ENCODE peak calls at places on chromosome 11, in eight cellular contexts. J is H1, K is A549, H is stomach, E is gastrocnemius medialis, C is upper lobe of left lung, L is body of pancreas, T is IMR-90. W is an unnamed sample.

GRCh38 chr11:88284306-88285057 is 53.1 kb downstream of the CTSC start:
- DNase-seq in J (no peak), C (no peak), H (no peak), L (no peak), K (no peak), E (no peak), T (peak; percentile 19), W (no peak)

GRCh38 chr11:10351435-10351767 is 46.5 kb downstream of the ADM start:
- DNase-seq in L (no peak), J (no peak), C (no peak), E (no peak), T (no peak), H (peak; percentile 34), K (no peak), W (no peak)

GRCh38 chr11:100220801-100221200 is 466.3 kb upstream of the ARHGAP42 start:
- DNase-seq in K (no peak), E (no peak), J (no peak), C (no peak), T (no peak), L (no peak), H (no peak), W (no peak)

GRCh38 chr11:59119826-59120225 is 12.8 kb downstream of the FAM111B start:
- DNase-seq in T (no peak), J (no peak), H (no peak), C (no peak), K (no peak), E (no peak), L (no peak), W (no peak)

GRCh38 chr11:76769645-76770586 is 13.2 kb upstream of the TSKU start:
- DNase-seq in E (no peak), L (peak; percentile 89), J (no peak), K (peak; percentile 93), T (peak; percentile 72), C (peak; percentile 47), H (peak; percentile 82), W (no peak)

GRCh38 chr11:61004841-61005240 is 33.4 kb downstream of the CD6 start:
- DNase-seq in C (no peak), L (no peak), T (no peak), E (no peak), H (no peak), K (no peak), J (no peak), W (no peak)

GRCh38 chr11:75328426-75329277 is 22.8 kb downstream of the ARRB1 start:
- DNase-seq in L (peak; percentile 77), K (peak; percentile 86), T (peak; percentile 81), C (peak; percentile 93), E (no peak), J (no peak), H (peak; percentile 79), W (no peak)

GRCh38 chr11:98561877-98562395 is 458.8 kb upstream of the CNTN5 start:
- DNase-seq in T (no peak), E (no peak), H (no peak), K (no peak), J (no peak), C (no peak), L (no peak), W (no peak)

GRCh38 chr11:131423715-131424114 is 53.3 kb downstream of the NTM start:
- DNase-seq in E (no peak), C (peak; percentile 75), T (peak; percentile 7), H (no peak), J (no peak), K (peak; percentile 4), L (no peak), W (no peak)

GRCh38 chr11:80925291-80925690 is 1484.5 kb upstream of the TENM4 start:
- DNase-seq in T (no peak), C (no peak), J (no peak), L (no peak), K (no peak), E (no peak), H (no peak), W (no peak)

GRCh38 chr11:69007978-69008381 is 5.1 kb downstream of the MRGPRF start:
- DNase-seq in H (no peak), C (no peak), E (no peak), L (no peak), J (no peak), T (peak; percentile 71), K (no peak), W (no peak)

GRCh38 chr11:102383839-102384238 is 36.8 kb downstream of the BIRC2 start:
- DNase-seq in K (no peak), T (no peak), L (no peak), E (no peak), C (no peak), H (no peak), J (no peak), W (no peak)

GRCh38 chr11:95248666-95249467 is 17.9 kb upstream of the SESN3 start:
- DNase-seq in C (no peak), T (no peak), J (no peak), E (no peak), H (no peak), K (no peak), L (no peak), W (no peak)

GRCh38 chr11:95256204-95256819 is 25.3 kb upstream of the SESN3 start:
- DNase-seq in K (no peak), H (no peak), C (peak; percentile 51), L (no peak), T (peak; percentile 3), E (no peak), J (no peak), W (no peak)

GRCh38 chr11:95255523-95256165 is 24.6 kb upstream of the SESN3 start:
- DNase-seq in T (no peak), J (no peak), K (no peak), C (no peak), E (no peak), H (no peak), L (no peak), W (no peak)

GRCh38 chr11:95257596-95257995 is 26.6 kb upstream of the SESN3 start:
- DNase-seq in L (no peak), H (no peak), C (no peak), E (no peak), T (no peak), K (no peak), J (no peak), W (no peak)

DNA sequence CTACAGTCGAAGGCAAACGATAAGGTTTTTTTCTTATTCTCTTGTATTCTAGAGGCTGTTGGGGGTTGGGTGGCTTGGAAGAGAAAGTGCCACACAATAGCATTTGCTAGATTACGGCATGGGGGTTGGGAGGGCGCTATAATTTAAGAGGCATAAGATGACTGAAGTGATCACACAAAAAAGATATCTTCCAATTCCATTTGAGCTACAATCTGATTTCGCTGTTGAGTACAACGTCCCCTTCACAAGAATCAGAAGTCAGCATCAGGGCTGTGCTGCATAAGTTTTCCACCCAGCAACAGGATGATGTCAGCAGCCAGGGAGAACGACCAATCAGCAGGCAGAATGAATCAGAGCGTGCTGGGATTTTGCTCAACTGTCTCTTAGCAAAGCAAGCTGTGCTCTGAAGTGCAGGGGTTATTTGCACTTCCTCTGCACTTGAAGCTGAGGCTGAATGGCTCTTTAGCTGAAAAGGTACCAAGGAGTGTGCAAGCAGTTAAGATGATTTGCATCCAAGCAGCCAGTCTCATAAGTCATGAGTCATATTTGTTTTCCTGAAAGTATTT is 23.2 kb upstream of the SESN3 start:
- DNase-seq in J (no peak), C (peak; percentile 94), L (peak; percentile 69), E (peak; percentile 71), K (peak; percentile 18), T (peak; percentile 87), H (peak; percentile 73), W (peak; percentile 93)
- TF ChIP-seq POLR2A in J (no peak), C (no peak), L (no peak), E (peak; percentile 26), K (no peak), T (no peak), H (no peak), W (no peak)

GRCh38 chr11:97451441-97451840 is 1061.6 kb downstream of the JRKL start:
- DNase-seq in L (no peak), J (no peak), K (no peak), C (no peak), T (no peak), H (no peak), E (no peak), W (no peak)

GRCh38 chr11:97460091-97460490 is 1070.3 kb downstream of the JRKL start:
- DNase-seq in L (no peak), J (no peak), K (no peak), H (no peak), E (no peak), T (no peak), C (no peak), W (no peak)

GRCh38 chr11:97454988-97455387 is 1065.2 kb downstream of the JRKL start:
- DNase-seq in C (no peak), E (no peak), T (no peak), J (no peak), L (no peak), K (no peak), H (no peak), W (no peak)
- TF ChIP-seq CTCF in C (no peak), E (no peak), T (no peak), J (peak; percentile 13), L (no peak), K (no peak), H (no peak), W (no peak)

GRCh38 chr11:1060885-1061616 is 13.6 kb upstream of the MUC2 start:
- DNase-seq in T (peak; percentile 56), H (peak; percentile 77), C (peak; percentile 21), L (peak; percentile 53), E (no peak), K (peak; percentile 83), J (no peak), W (no peak)
- TF ChIP-seq POLR2A in T (no peak), H (no peak), C (no peak), L (no peak), E (no peak), K (no peak), J (no peak), W (no peak)

GRCh38 chr11:33257160-33257896 is at the start of gene HIPK3:
- DNase-seq in K (peak; percentile 77), H (peak; percentile 85), C (peak; percentile 91), T (peak; percentile 68), E (peak; percentile 71), L (peak; percentile 84), J (no peak), W (peak; percentile 76)
- TF ChIP-seq CTCF in K (peak; percentile 60), H (peak; percentile 59), C (peak; percentile 37), T (peak; percentile 55), E (no peak), L (no peak), J (peak; percentile 43), W (no peak)

GRCh38 chr11:111975076-111975806 is 38.1 kb downstream of the DIXDC1 start:
- DNase-seq in H (no peak), K (no peak), J (no peak), E (no peak), C (peak; percentile 29), T (no peak), L (peak; percentile 22), W (no peak)
- TF ChIP-seq POLR2A in H (no peak), K (no peak), J (no peak), E (no peak), C (no peak), T (no peak), L (no peak), W (no peak)

DNA sequence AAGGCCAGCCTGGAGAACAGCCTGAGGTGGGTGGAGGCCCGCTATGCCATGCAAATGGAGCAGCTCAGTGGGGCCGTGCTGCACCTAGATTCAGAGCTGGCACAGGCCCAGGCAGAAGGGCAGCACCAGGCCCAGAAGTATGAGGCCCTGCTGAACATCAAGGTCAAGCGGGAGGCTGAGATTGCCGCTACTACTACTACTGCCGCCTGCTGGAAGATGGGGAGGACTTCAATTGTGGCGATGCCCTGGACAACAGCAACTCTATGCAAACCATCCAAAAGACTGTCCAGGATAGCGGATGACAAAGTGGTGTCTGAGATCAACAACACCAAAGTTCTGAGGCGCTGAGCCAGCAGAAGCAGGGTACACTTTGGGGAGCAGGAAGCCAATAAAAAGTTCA is 3.1 kb upstream of the TMEM218 start:
- DNase-seq in L (no peak), E (no peak), T (no peak), K (no peak), C (no peak), H (no peak), J (no peak), W (no peak)
- TF ChIP-seq CTCF in L (no peak), E (no peak), T (peak; percentile 1), K (no peak), C (no peak), H (no peak), J (peak; percentile 75), W (no peak)

W was measured in lower leg skin.